ENCODE peak calls at places on chromosomes 2 and 18, in nine cellular contexts. H is kidney epithelial cell, Q is colonic mucosa, G is AG04450, N is hepatocyte, Z is tibial nerve, T is K562, D is mammary epithelial cell, L is thyroid gland. R is an unnamed sample.

GRCh38 chr2:237128026-237128703 is 42.5 kb downstream of the COPS8 start:
- DNase-seq in Z (peak; percentile 97), Q (peak; percentile 75), D (peak; percentile 97), G (peak; percentile 97), H (peak; percentile 99), L (peak; percentile 92), T (no peak), N (peak; percentile 95), R (peak; percentile 96)

GRCh38 chr2:170298861-170299429 is 121.0 kb downstream of the MYO3B start:
- DNase-seq in D (no peak), G (no peak), Z (no peak), N (no peak), Q (no peak), L (no peak), H (no peak), T (peak; percentile 27), R (no peak)

GRCh38 chr2:120908314-120908975 is 172.8 kb downstream of the GLI2 start:
- DNase-seq in H (no peak), D (no peak), G (no peak), N (no peak), Z (no peak), T (no peak), Q (no peak), L (no peak), R (no peak)

GRCh38 chr2:9984217-9984739 is 32.8 kb downstream of the GRHL1 start:
- DNase-seq in L (no peak), Q (no peak), Z (no peak), H (no peak), T (peak; percentile 74), N (peak; percentile 56), G (no peak), D (peak; percentile 11), R (no peak)

GRCh38 chr18:7562491-7562890 is 4.6 kb upstream of the PTPRM start:
- DNase-seq in Z (no peak), N (no peak), H (no peak), D (no peak), Q (no peak), T (no peak), L (peak; percentile 12), G (no peak), R (no peak)

GRCh38 chr2:116487336-116487735 is 1327.2 kb upstream of the DDX18 start:
- DNase-seq in G (no peak), Q (no peak), Z (no peak), T (no peak), L (no peak), D (no peak), N (no peak), H (no peak), R (no peak)

GRCh38 chr18:12029786-12030571 is 48.7 kb downstream of the IMPA2 start:
- DNase-seq in Q (no peak), D (no peak), H (no peak), T (no peak), G (no peak), L (no peak), N (no peak), Z (no peak), R (no peak)

GRCh38 chr2:181252248-181253148 is 204.7 kb upstream of the ITGA4 start:
- DNase-seq in Q (no peak), G (no peak), Z (no peak), H (no peak), T (no peak), L (no peak), N (no peak), D (no peak), R (no peak)

GRCh38 chr18:43949291-43949690 is 672.0 kb upstream of the SYT4 start:
- DNase-seq in H (no peak), D (no peak), Z (no peak), L (no peak), G (no peak), N (no peak), T (no peak), Q (no peak), R (no peak)

GRCh38 chr2:17166506-17166905 is 351.7 kb downstream of the RAD51AP2 start:
- DNase-seq in L (no peak), N (peak; percentile 6), Q (no peak), D (no peak), G (no peak), T (no peak), H (peak; percentile 32), Z (no peak), R (no peak)

GRCh38 chr2:27085670-27086089 is 892 bp upstream of the KHK start:
- DNase-seq in G (no peak), Z (peak; percentile 64), Q (peak; percentile 81), N (peak; percentile 84), H (no peak), L (peak; percentile 74), D (peak; percentile 48), T (peak; percentile 54), R (no peak)

DNA sequence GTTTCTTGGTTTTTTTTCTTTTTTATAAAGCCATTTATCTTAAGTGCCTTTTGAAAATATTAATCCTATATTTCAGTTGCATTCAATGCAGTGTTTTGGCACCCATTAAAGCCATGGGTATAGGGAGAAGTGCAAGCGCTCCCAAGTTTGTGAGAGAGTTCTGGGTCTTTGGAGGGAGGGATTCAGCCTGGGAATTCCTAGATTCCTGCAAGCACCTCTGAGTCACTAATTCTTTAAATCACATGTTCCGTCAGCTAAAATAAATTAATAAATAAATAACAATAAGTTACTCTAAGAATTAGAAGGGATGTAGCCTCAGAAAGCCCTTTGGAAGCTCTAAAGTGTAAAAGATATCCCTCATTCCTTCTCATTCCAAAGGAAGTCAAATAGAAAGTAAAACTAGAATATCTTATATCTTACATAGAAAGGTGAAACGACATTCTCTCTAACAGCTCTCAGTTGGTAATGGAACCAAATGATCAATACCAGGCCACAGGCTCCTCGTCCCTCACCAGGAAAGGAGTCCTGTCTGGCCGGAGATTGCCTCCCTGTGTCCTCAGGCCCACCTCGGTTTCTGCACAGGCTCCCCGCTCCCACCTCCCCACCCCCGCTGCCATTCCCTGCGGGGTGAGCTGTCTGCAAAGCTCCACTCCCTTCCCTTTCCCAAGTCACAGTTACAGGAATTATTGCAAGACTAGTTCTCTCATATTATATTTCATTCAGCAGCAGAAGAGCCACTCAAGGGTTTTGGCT is 222.3 kb upstream of the RBBP8 start:
- DNase-seq in Z (no peak), L (peak; percentile 20), Q (peak; percentile 45), T (no peak), G (no peak), D (peak; percentile 67), H (no peak), N (peak; percentile 74), R (no peak)
- H3K4me3 ChIP-seq in Z (peak overlapping the region; percentile 40), L (peak overlapping the region; percentile 15), Q (peak overlapping the region; percentile 32), T (no peak overlapping the region), G (peak overlapping the region; percentile 55), D (peak overlapping the region; percentile 38), H (peak overlapping the region; percentile 30), N (peak overlapping the region; percentile 1), R (peak overlapping the region; percentile 7)

DNA sequence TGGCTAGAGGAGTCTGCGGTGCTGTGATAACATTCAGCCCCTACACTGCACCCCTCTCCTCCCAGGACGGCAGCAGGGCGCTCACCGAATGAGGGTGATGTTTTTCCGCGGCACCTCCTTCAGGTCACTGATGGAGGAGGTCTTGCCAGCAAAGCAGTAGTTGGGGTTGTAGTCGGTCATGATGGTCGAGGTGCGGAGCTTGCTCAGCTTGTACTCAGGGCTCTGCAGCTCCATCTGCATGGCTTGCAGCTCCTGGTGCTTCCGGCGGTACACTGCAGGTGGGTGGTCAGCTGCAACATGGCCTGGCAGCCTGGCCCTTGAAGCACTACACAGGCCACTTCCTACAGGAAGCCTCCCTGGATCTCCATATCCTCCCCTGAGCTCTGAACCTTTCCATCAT is 108.0 kb downstream of the CLIP4 start:
- DNase-seq in Q (no peak), G (no peak), L (no peak), T (no peak), D (no peak), Z (no peak), N (no peak), H (no peak), R (no peak)
- H3K27me3 ChIP-seq in Q (no peaks in the 10 kb centered on the region), G (peaks cover 25% of the 10 kb centered on the region), L (no peaks in the 10 kb centered on the region), T (peaks cover 6% of the 10 kb centered on the region), D (no peaks in the 10 kb centered on the region), Z (no peaks in the 10 kb centered on the region), N (no peaks in the 10 kb centered on the region), H (peaks cover 4% of the 10 kb centered on the region), R (peaks cover 5% of the 10 kb centered on the region)

DNA sequence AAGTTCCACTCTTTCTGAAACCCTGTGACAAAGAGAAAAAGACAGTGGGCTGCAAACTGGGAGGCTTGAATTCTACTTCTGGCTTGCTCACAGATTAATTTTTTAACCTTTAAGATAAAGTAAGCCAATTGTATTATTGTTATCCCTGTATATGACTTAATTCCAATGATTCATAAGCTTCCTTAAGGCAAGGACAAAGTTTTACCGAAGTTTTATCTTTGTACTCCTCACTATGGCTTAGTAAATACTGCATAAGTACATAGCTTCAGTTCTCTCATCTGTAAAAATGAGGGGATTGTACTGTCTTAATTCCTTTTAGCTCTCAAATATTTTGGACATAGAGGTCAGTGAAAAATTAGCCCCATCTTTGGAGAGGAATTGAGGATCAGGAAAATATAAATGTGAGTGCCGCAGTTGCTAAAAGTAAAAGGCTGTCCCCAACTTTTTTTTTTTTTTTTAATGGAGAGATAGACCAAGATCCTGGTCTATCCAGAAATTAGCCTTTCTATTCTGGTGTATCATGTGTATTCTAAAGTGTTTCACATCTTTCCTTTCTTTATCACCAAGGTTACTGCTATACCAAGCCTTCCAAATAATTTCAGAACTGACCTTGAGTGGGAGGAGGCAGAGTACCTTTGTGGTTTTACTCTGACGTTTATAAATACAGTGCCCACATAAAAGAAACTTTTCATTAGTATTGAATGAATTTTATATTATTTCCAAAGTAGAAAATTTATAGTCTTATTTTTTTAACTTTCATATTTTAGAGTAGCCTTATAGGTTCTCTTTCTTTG is 13.3 kb downstream of the RELCH start:
- DNase-seq in D (peak; percentile 47), Z (no peak), G (no peak), L (no peak), H (no peak), N (no peak), Q (no peak), T (no peak), R (no peak)
- TF ChIP-seq CTCF in D (no peak), Z (no peak), G (no peak), L (no peak), H (no peak), N (no peak), Q (no peak), T (no peak), R (no peak)

DNA sequence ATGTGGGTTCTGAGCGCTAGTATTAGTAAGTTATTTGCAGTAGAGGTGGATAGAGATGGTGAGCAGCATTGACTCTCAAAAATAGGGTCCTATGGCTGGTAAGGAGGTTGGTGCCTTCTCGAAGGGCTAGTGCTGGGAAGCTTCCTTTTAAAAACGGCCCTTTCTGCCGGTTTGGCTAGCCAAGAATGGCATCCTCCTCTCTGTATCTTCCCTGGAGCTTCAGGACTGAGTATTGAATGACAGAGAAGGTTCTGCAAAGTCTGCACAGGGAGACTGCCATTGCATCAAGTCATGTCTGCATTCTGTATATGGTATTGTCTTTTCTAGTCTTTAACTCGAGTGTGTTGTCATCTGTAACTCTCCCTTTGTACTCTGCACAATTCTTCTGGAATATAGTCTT is 1.0 kb downstream of the LDLRAD4 start:
- DNase-seq in G (no peak), T (no peak), H (no peak), L (no peak), D (no peak), Q (no peak), N (no peak), Z (no peak), R (no peak)
- H3K4me3 ChIP-seq in G (no peak overlapping the region), T (no peak overlapping the region), H (no peak overlapping the region), L (no peak overlapping the region), D (no peak overlapping the region), Q (peak overlapping the region; percentile 86), N (peak overlapping the region; percentile 77), Z (peak overlapping the region; percentile 87), R (no peak overlapping the region)

R was measured in BJ.